ENCODE peak calls at places on chromosome 9, in four cellular contexts. F is spleen, M is epithelial cell of esophagus, Z is cardiac fibroblast. W is an unnamed sample.

GRCh38 chr9:35844628-35845301 is 15.7 kb downstream of the TMEM8B start:
- DNase-seq in F (no peak), M (peak), Z (peak), W (peak)

GRCh38 chr9:108534741-108535140 is 321.0 kb downstream of the ACTL7B start:
- DNase-seq in F (no peak), M (peak), Z (peak), W (peak)

GRCh38 chr9:126401581-126401980 is 75.0 kb downstream of the MVB12B start:
- DNase-seq in F (no peak), M (no peak), Z (no peak), W (no peak)

GRCh38 chr9:116372081-116372673 is 218.6 kb downstream of the PAPPA start:
- DNase-seq in F (no peak), M (no peak), Z (no peak), W (no peak)

GRCh38 chr9:114911167-114911821 is 19.1 kb downstream of the TNFSF8 start:
- DNase-seq in F (no peak), M (peak), Z (peak), W (no peak)

GRCh38 chr9:96186601-96187011 is 115.4 kb downstream of the HSD17B3 start:
- DNase-seq in F (no peak), M (peak), Z (no peak), W (no peak)

GRCh38 chr9:127751269-127752054 is 16.4 kb upstream of the TOR2A start:
- DNase-seq in F (no peak), M (peak), Z (peak), W (no peak)

GRCh38 chr9:121289554-121290370 is 21.8 kb downstream of the GSN start:
- DNase-seq in F (peak), M (peak), Z (no peak), W (no peak)

GRCh38 chr9:87656485-87656884 is 69.4 kb upstream of the CTSL start:
- DNase-seq in F (no peak), M (no peak), Z (peak), W (no peak)

GRCh38 chr9:112054916-112055315 is 120.2 kb downstream of the SUSD1 start:
- DNase-seq in F (no peak), M (no peak), Z (no peak), W (no peak)

GRCh38 chr9:115548826-115549225 is 430.9 kb upstream of the TNC start:
- DNase-seq in F (no peak), M (peak), Z (no peak), W (peak)

GRCh38 chr9:70902705-70903131 is 218.7 kb downstream of the TRPM3 start:
- DNase-seq in F (no peak), M (peak), Z (peak), W (peak)

GRCh38 chr9:136120438-136120844 is 1.8 kb upstream of the TMEM250 start:
- DNase-seq in F (peak), M (no peak), Z (no peak), W (no peak)

GRCh38 chr9:136118367-136119258 is at the start of gene TMEM250:
- DNase-seq in F (peak), M (peak), Z (peak), W (peak)

GRCh38 chr9:136121801-136122200 is 3.1 kb upstream of the TMEM250 start:
- DNase-seq in F (no peak), M (no peak), Z (no peak), W (no peak)

GRCh38 chr9:136119259-136120118 is 814 bp upstream of the TMEM250 start:
- DNase-seq in F (no peak), M (peak), Z (peak), W (no peak)

GRCh38 chr9:136120119-136120393 is 1.4 kb upstream of the TMEM250 start:
- DNase-seq in F (no peak), M (no peak), Z (no peak), W (no peak)
- H3K4me3 ChIP-seq in F (no peak), M (peak), Z (no peak), W (no peak)

DNA sequence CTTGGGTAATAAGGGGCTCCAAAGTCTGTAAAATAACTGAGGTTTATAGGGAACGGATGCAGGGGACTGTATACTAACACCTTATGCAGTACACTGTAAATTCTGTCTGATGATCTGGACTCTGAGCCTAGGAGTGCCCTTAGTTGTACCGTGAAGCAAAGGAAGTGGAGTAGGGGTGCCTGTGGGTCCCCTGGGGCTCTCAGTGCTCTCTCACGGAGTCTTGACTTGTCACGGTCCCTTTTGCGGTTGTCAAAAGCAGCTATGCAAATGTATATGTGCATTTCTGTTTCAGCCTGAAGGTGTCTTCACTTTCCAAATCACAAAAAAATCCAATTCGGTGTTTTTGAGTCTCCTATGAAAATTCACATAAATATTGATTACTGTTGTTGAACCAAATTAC is 17.8 kb downstream of the DMRT1 start:
- DNase-seq in F (no peak), M (no peak), Z (no peak), W (no peak)
- H3K4me3 ChIP-seq in F (no peak), M (no peak), Z (no peak), W (no peak)

GRCh38 chr9:99288830-99289229 is 66.7 kb downstream of the SEC61B start:
- DNase-seq in F (no peak), M (no peak), Z (no peak), W (no peak)

GRCh38 chr9:99285965-99286364 is 63.9 kb downstream of the SEC61B start:
- DNase-seq in F (no peak), M (no peak), Z (no peak), W (no peak)

GRCh38 chr9:99282406-99282805 is 60.3 kb downstream of the SEC61B start:
- DNase-seq in F (no peak), M (no peak), Z (no peak), W (no peak)

DNA sequence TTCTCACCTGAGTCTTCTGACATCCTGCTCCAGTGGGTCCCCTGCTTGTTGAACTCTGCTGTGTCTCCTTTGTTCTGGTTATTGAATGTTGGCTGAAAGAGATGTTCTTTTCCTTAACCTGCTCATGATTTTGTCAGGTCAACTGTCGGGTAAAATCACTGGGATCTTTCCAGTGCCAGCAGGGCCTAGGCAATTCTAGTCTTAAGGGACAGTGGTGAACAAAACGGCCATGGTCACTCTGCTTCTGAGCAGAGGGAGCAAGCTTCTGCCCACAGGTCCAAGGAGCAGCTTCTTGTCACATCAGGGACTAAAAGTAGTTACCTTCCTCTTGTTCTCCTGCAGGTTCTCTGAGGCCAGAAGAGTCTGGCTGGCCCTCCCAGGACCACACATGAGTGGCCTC is 65.6 kb downstream of the SEC61B start:
- DNase-seq in F (no peak), M (no peak), Z (no peak), W (no peak)
- H3K4me3 ChIP-seq in F (no peak), M (no peak), Z (no peak), W (no peak)

DNA sequence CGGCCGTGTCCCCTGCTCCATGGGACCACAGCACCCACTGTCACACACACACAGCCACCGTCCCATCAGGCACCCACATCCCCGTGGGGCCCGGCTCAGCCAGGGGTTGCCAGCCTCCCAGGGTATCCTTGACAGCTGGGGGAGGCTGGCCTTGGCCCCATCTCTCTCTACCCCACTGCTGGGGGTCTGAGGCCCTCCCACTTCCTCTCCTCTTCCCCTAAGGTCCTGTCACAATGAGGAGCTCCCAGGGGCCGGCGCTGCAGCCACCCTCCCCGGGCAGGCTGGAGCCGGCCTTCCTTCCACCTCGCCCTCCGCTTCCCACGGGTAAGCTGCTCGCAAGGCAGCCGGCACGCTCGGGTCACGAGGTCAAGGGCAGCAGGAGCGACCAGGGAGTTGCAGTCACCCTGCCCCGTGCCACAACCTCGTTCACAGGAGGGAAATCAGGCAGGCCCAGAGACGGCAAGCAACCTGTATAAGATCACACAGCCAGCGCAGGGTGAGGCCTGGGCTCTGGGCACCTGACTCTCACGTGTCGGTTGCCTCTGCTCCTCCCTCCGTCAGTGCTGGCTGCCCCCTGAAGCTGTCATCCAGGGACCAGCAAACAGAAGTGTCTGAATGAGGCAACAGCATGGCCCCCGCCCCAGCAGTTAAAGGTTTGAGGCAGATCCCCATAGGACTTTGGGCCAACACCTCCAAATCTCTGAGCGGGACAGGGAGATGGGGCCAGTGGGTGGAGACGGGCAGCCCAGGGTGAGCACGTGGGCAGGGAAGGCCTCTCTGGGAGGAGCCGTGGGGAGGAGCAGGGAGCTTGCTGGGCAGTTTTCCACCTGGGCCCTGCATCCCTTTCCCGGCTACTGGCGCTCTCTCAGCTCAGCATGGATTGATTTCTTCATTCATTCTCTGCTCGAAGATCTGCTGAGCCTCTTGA is 38.8 kb upstream of the NOTCH1 start:
- DNase-seq in F (no peak), M (no peak), Z (no peak), W (no peak)
- H3K4me3 ChIP-seq in F (no peak), M (no peak), Z (no peak), W (no peak)

GRCh38 chr9:19230356-19231125 is at the start of gene DENND4C:
- DNase-seq in F (peak), M (peak), Z (peak), W (peak)

GRCh38 chr9:19233344-19233743 is 2.9 kb downstream of the DENND4C start:
- DNase-seq in F (no peak), M (no peak), Z (no peak), W (no peak)

GRCh38 chr9:19232117-19232829 is 1.8 kb downstream of the DENND4C start:
- DNase-seq in F (no peak), M (peak), Z (peak), W (no peak)

GRCh38 chr9:19231126-19232035 is 888 bp downstream of the DENND4C start:
- DNase-seq in F (peak), M (peak), Z (peak), W (no peak)

GRCh38 chr9:19232830-19233194 is 2.3 kb downstream of the DENND4C start:
- DNase-seq in F (no peak), M (no peak), Z (peak), W (peak)
- H3K4me3 ChIP-seq in F (no peak), M (peak), Z (peak), W (peak)

GRCh38 chr9:13278023-13278367 is 1.5 kb downstream of the MPDZ start:
- DNase-seq in F (no peak), M (no peak), Z (peak), W (peak)
- H3K4me3 ChIP-seq in F (peak), M (peak), Z (peak), W (peak)

DNA sequence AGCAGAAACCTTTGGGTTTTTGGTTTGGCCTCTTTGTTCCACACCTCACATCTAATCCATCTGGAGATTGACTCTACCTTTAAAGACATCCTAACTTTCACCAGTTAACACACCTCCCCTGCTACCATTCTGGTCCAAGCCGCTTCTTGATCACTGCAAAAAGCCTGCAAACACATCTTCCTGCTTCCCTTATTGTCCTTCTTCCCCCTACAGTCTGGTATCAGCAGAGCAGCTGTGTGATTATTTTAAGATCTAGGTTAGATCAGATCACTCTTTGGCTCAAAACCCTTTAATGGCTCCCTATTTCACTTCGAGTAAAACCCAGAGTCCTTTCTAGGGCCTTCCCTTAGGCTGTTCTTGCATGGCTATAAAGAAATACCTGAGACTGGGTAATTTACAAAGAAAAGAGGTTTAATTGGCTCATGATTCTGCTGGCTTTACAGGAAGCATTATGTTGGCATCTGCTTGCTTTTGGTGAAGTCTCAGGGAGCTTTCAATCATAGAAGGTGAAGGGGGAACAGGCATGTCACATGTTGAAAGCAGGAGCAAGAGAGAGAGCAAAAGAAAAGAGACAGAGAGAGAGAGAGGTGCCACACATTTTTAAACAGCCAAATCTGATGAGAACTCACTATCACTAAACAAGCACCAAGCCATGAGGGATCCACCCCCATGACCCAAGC is 1.5 kb upstream of the TEX10 start:
- DNase-seq in F (no peak), M (no peak), Z (no peak), W (no peak)
- H3K4me3 ChIP-seq in F (no peak), M (no peak), Z (no peak), W (no peak)

GRCh38 chr9:133128152-133128551 is 7.1 kb upstream of the RALGDS start:
- DNase-seq in F (no peak), M (no peak), Z (no peak), W (no peak)

GRCh38 chr9:133124123-133124948 is 3.3 kb upstream of the RALGDS start:
- DNase-seq in F (no peak), M (no peak), Z (no peak), W (no peak)

GRCh38 chr9:133127340-133127981 is 6.4 kb upstream of the RALGDS start:
- DNase-seq in F (no peak), M (peak), Z (peak), W (no peak)

GRCh38 chr9:133126697-133127339 is 5.8 kb upstream of the RALGDS start:
- DNase-seq in F (no peak), M (no peak), Z (peak), W (no peak)

DNA sequence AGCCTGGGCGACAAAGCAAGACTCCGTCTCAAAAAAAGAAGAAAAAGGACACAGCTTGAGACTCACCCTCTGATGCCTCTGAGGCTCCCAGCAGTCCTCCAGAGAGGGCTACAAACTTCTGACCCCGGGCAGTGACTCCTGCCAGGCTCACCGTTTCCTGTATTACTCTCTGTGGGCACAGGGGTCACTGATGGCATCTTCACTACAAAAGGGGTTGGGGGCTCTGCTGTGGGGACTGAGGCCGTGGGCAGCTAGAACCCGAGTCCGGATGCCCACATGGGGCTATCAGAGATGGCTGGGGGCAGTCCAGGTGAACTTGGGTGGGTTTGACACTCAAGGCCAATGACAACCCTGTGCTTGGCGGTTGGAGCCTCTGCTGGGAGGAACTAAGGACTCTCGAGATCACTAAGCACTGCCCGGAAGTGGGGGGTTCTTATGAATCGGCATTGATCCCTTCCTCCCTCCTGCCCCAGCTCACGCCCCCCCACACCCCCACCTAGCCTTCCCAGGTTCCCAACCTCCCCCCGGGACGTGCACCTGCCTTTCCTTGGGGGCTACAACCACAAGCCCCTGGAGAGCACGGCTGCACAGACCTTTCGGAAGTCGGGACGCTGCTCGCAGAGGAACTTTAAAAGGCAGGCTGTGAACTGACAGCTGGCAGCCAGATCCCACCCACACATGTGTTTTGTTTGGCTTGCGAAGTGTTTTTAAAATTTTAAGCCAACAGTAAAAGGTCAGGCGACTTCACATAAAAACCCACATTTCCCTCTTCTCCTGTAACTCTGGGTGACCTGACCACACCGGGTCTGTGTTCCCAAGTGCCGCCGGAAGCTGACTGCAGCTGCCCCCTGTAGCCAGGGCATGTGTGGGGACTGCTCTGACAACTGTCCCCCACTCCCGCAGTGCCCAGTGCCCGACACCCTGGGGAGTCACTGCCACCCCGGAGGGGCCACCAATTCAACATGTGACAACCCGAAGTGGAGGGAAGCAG is 5.0 kb upstream of the RALGDS start:
- DNase-seq in F (no peak), M (no peak), Z (peak), W (no peak)
- H3K4me3 ChIP-seq in F (no peak), M (no peak), Z (no peak), W (no peak)